ENCODE peak calls at places on chromosomes 2 and 18, in eight cellular contexts. T is Panc1; O is fibroblast of the aortic adventitia; Z is ascending aorta; C is CD8-positive, alpha-beta T cell; P is uterus; S is AG09319; Y is OCI-LY7. J is an unnamed sample.
A peak's percentile ranks its signal among the peaks of the same experiment; 100 is the strongest.

GRCh38 chr2:190791347-190791982 is 89.2 kb upstream of the GLS start:
- DNase-seq in O (peak; percentile 47), S (no peak), Z (no peak), C (peak; percentile 4), P (peak; percentile 23), Y (no peak), T (no peak), J (no peak)

GRCh38 chr18:50687491-50687890 is 127.6 kb downstream of the MAPK4 start:
- DNase-seq in S (no peak), Z (no peak), T (no peak), Y (no peak), C (no peak), O (no peak), P (no peak), J (no peak)

GRCh38 chr2:75547345-75548035 is 13.2 kb downstream of the EVA1A start:
- DNase-seq in Z (no peak), P (no peak), C (no peak), Y (no peak), S (no peak), O (peak; percentile 82), T (no peak), J (no peak)

GRCh38 chr2:42921162-42921550 is 128.8 kb upstream of the HAAO start:
- DNase-seq in S (no peak), P (no peak), Y (no peak), O (no peak), T (no peak), C (no peak), Z (no peak), J (no peak)

GRCh38 chr2:171675810-171676345 is 11.4 kb upstream of the DYNC1I2 start:
- DNase-seq in S (no peak), Z (no peak), T (no peak), C (no peak), O (no peak), P (no peak), Y (no peak), J (no peak)

GRCh38 chr2:235238537-235238936 is 255.3 kb upstream of the AGAP1 start:
- DNase-seq in P (peak; percentile 46), C (no peak), O (peak; percentile 90), Z (no peak), S (peak; percentile 82), T (no peak), Y (no peak), J (no peak)

GRCh38 chr2:159755788-159756187 is 42.2 kb downstream of the CD302 start:
- DNase-seq in Z (no peak), Y (no peak), C (no peak), T (peak; percentile 43), P (no peak), S (no peak), O (no peak), J (no peak)

GRCh38 chr2:235914756-235915155 is 253.4 kb downstream of the GBX2 start:
- DNase-seq in O (no peak), Y (no peak), C (no peak), T (no peak), S (no peak), P (no peak), Z (no peak), J (no peak)

GRCh38 chr2:133109772-133110171 is 439.8 kb upstream of the LYPD1 start:
- DNase-seq in C (no peak), Y (no peak), O (peak; percentile 71), Z (no peak), T (no peak), S (peak; percentile 49), P (no peak), J (no peak)

GRCh38 chr2:239043326-239043725 is 195.4 kb downstream of the TWIST2 start:
- DNase-seq in T (no peak), P (no peak), Y (no peak), O (no peak), S (no peak), C (no peak), Z (no peak), J (no peak)

GRCh38 chr18:21602302-21602592 is 1.7 kb upstream of the ESCO1 start:
- DNase-seq in C (no peak), P (no peak), O (no peak), S (no peak), T (no peak), Y (no peak), Z (no peak), J (peak; percentile 45)

GRCh38 chr2:209666296-209666695 is 105.3 kb upstream of the UNC80 start:
- DNase-seq in Z (no peak), Y (no peak), S (no peak), C (no peak), T (no peak), P (no peak), O (no peak), J (no peak)

GRCh38 chr18:36187826-36188721 is 777 bp downstream of the MOCOS start:
- DNase-seq in S (peak; percentile 57), C (no peak), P (peak; percentile 25), Z (peak; percentile 68), T (no peak), Y (no peak), O (peak; percentile 74), J (peak; percentile 42)

GRCh38 chr2:15677141-15677911 is 85.7 kb downstream of the DDX1 start:
- DNase-seq in O (no peak), T (no peak), C (no peak), Z (no peak), P (peak; percentile 30), S (no peak), Y (no peak), J (no peak)

GRCh38 chr2:30661173-30662107 is 145.8 kb downstream of the CAPN13 start:
- DNase-seq in Z (no peak), T (no peak), P (no peak), Y (no peak), S (no peak), O (peak; percentile 38), C (no peak), J (no peak)

GRCh38 chr2:120109186-120110061 is 96.5 kb downstream of the EPB41L5 start:
- DNase-seq in O (peak; percentile 66), Z (no peak), S (no peak), T (no peak), P (no peak), C (no peak), Y (peak; percentile 68), J (peak; percentile 41)

GRCh38 chr2:61328707-61329251 is 142.1 kb downstream of the USP34 start:
- DNase-seq in Y (no peak), P (no peak), T (peak; percentile 54), O (no peak), C (no peak), Z (no peak), S (no peak), J (peak; percentile 21)

GRCh38 chr2:111617804-111618576 is 266.0 kb downstream of the ANAPC1 start:
- DNase-seq in P (peak; percentile 23), O (peak; percentile 90), Z (peak; percentile 74), T (no peak), Y (no peak), S (no peak), C (no peak), J (no peak)

DNA sequence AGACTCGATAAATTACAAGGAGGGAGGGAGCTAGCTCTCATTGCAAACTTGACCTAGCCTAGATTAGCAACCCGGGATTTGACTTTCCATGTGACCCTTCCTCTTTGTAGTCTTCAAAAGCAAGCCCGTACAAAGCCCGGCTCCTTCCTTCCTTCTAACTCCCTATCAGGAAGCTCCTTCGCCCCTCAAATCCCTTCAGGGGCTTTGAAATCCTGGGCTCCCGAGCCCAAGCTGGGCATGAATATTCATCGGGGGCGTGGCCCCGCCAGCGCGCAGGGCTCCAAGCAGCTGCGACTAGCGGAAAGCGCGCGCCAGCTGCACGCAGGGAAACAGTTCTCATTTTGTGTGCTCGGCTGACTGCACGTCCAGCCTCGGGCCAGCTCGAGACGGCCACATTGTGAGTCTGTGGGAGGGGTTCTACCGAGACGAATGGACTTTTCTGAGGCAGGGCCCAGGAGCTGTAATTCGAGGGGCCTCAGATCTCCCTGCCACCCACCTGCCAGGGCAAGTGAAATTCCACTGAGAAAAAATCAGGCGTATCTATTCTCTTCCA is 84.0 kb upstream of the PELI1 start:
- DNase-seq in P (peak; percentile 78), S (no peak), O (peak; percentile 40), T (no peak), C (peak; percentile 39), Y (peak; percentile 94), Z (peak; percentile 87), J (peak; percentile 85)
- TF ChIP-seq CTCF in P (no peak), S (peak; percentile 1), O (peak; percentile 13), T (no peak), C (no peak), Y (no peak), Z (no peak), J (no peak)

GRCh38 chr2:28594029-28594368 is 98.1 kb downstream of the PLB1 start:
- DNase-seq in P (peak; percentile 10), S (no peak), T (no peak), O (no peak), Z (no peak), C (no peak), Y (no peak), J (no peak)

GRCh38 chr2:28592481-28592880 is 96.6 kb downstream of the PLB1 start:
- DNase-seq in P (peak; percentile 8), Z (no peak), C (no peak), O (no peak), S (no peak), Y (no peak), T (no peak), J (no peak)

GRCh38 chr2:28593356-28593755 is 97.5 kb downstream of the PLB1 start:
- DNase-seq in P (peak; percentile 17), O (no peak), S (no peak), C (no peak), T (no peak), Y (no peak), Z (no peak), J (no peak)

GRCh38 chr2:28595323-28595722 is 99.5 kb downstream of the PLB1 start:
- DNase-seq in O (no peak), S (no peak), P (no peak), Y (no peak), C (no peak), Z (no peak), T (no peak), J (no peak)

GRCh38 chr2:28594369-28595108 is 98.7 kb downstream of the PLB1 start:
- DNase-seq in P (peak; percentile 92), S (no peak), O (peak; percentile 83), Z (peak; percentile 96), Y (peak; percentile 79), T (peak; percentile 85), C (peak; percentile 86), J (peak; percentile 82)
- TF ChIP-seq CTCF in P (peak; percentile 90), S (peak; percentile 71), O (peak; percentile 73), Z (peak; percentile 86), Y (peak; percentile 89), T (peak; percentile 92), C (peak; percentile 84), J (peak; percentile 81)

GRCh38 chr2:70785137-70785911 is 5.1 kb downstream of the FIGLA start:
- DNase-seq in T (no peak), S (no peak), C (no peak), Z (no peak), Y (peak; percentile 20), P (no peak), O (peak; percentile 33), J (peak; percentile 51)
- TF ChIP-seq CTCF in T (peak; percentile 83), S (peak; percentile 24), C (no peak), Z (no peak), Y (peak; percentile 69), P (no peak), O (peak; percentile 56), J (peak; percentile 43)

DNA sequence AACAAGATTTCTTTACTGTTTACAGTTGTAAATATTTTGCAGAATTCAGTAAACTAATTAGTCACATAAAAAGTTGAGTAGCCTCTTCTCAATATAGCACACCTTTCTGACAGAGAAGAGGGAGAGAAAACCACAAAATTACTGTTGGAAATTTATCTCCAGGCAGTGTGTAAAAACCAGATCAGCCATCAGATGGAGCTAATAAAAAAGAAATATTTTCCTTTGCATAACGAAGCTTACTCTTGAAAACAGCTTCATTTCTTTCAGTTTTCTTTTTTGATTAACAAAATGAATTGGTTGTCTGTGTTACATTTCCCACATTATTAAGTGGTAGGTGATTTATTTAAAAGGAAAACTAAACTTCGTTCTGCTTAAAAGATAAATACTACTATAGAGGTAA is 259.3 kb upstream of the KCNJ3 start:
- DNase-seq in P (no peak), O (no peak), C (no peak), S (no peak), Y (no peak), Z (no peak), T (no peak), J (no peak)
- TF ChIP-seq CTCF in P (no peak), O (peak; percentile 12), C (no peak), S (no peak), Y (peak; percentile 42), Z (no peak), T (peak; percentile 29), J (no peak)